ENCODE peak calls at places on chromosome 6, in seven cellular contexts. D, S, L, A, F, N and I are unnamed samples. For H3K27me3 and H3K36me3, the result is how much of the 10 kb centered on the place peaks cover.

GRCh38 chr6:113649916-113650609 is 207.1 kb upstream of the MARCKS start:
- DNase-seq in D (no peak), S (no peak), L (no peak), A (no peak), F (no peak), N (no peak), I (no peak)

GRCh38 chr6:43968110-43968965 is 158.9 kb downstream of the MRPL14 start:
- DNase-seq in D (no peak), S (no peak), L (peak), A (no peak), F (no peak), N (no peak), I (peak)

GRCh38 chr6:42316390-42316970 is 98.8 kb upstream of the MRPS10 start:
- DNase-seq in D (peak), S (no peak), L (no peak), A (no peak), F (no peak), N (no peak), I (no peak)

GRCh38 chr6:131782764-131783163 is 25.1 kb upstream of the ENPP1 start:
- DNase-seq in D (no peak), S (no peak), L (no peak), A (no peak), F (no peak), N (no peak), I (no peak)

GRCh38 chr6:10510592-10511367 is 10.4 kb upstream of the GCNT2 start:
- DNase-seq in D (peak), S (peak), L (peak), A (peak), F (peak), N (peak), I (peak)

GRCh38 chr6:41577865-41578713 is 31.9 kb downstream of the FOXP4 start:
- DNase-seq in D (peak), S (peak), L (no peak), A (no peak), F (peak), N (no peak), I (peak)

GRCh38 chr6:22411408-22412105 is 114.7 kb upstream of the PRL start:
- DNase-seq in D (no peak), S (no peak), L (no peak), A (no peak), F (no peak), N (no peak), I (no peak)

GRCh38 chr6:10403385-10404106 is 11.3 kb downstream of the TFAP2A start:
- DNase-seq in D (peak), S (peak), L (no peak), A (no peak), F (no peak), N (no peak), I (no peak)

GRCh38 chr6:77587963-77588362 is 64.9 kb upstream of the MEI4 start:
- DNase-seq in D (no peak), S (no peak), L (no peak), A (no peak), F (peak), N (no peak), I (no peak)

GRCh38 chr6:129686941-129687627 is 22.9 kb downstream of the ARHGAP18 start:
- DNase-seq in D (peak), S (no peak), L (no peak), A (no peak), F (no peak), N (no peak), I (no peak)

GRCh38 chr6:113170454-113170853 is 686.7 kb upstream of the MARCKS start:
- DNase-seq in D (no peak), S (no peak), L (no peak), A (no peak), F (no peak), N (no peak), I (no peak)

GRCh38 chr6:53335224-53335994 is 13.3 kb downstream of the ELOVL5 start:
- DNase-seq in D (no peak), S (no peak), L (no peak), A (no peak), F (no peak), N (no peak), I (no peak)

GRCh38 chr6:137872071-137872470 is 5.0 kb downstream of the TNFAIP3 start:
- DNase-seq in D (no peak), S (no peak), L (no peak), A (no peak), F (no peak), N (no peak), I (no peak)

GRCh38 chr6:134035823-134036296 is 16.6 kb downstream of the SLC2A12 start:
- DNase-seq in D (no peak), S (peak), L (no peak), A (no peak), F (no peak), N (no peak), I (no peak)

GRCh38 chr6:39770476-39770875 is 21.7 kb upstream of the DAAM2 start:
- DNase-seq in D (no peak), S (no peak), L (no peak), A (no peak), F (no peak), N (no peak), I (no peak)

GRCh38 chr6:54737247-54737646 is 109.3 kb upstream of the FAM83B start:
- DNase-seq in D (no peak), S (no peak), L (peak), A (no peak), F (no peak), N (peak), I (peak)

GRCh38 chr6:111011360-111012142 is 29.7 kb downstream of the RPF2 start:
- DNase-seq in D (peak), S (no peak), L (no peak), A (no peak), F (peak), N (no peak), I (peak)

GRCh38 chr6:159533568-159533967 is 159.5 kb downstream of the SOD2 start:
- DNase-seq in D (no peak), S (no peak), L (no peak), A (no peak), F (no peak), N (no peak), I (no peak)

GRCh38 chr6:101351173-101351572 is 42.3 kb upstream of the GRIK2 start:
- DNase-seq in D (no peak), S (no peak), L (no peak), A (no peak), F (no peak), N (no peak), I (no peak)

GRCh38 chr6:37049990-37050853 is 44.8 kb downstream of the FGD2 start:
- DNase-seq in D (no peak), S (no peak), L (no peak), A (peak), F (no peak), N (peak), I (no peak)

GRCh38 chr6:69980624-69981023 is 114.3 kb downstream of the COL19A1 start:
- DNase-seq in D (no peak), S (no peak), L (no peak), A (no peak), F (no peak), N (no peak), I (no peak)

GRCh38 chr6:69705954-69706353 is 90.9 kb downstream of the LMBRD1 start:
- DNase-seq in D (no peak), S (no peak), L (no peak), A (no peak), F (no peak), N (no peak), I (no peak)

GRCh38 chr6:54198134-54198533 is 86.9 kb downstream of the MLIP start:
- DNase-seq in D (peak), S (no peak), L (no peak), A (no peak), F (no peak), N (no peak), I (no peak)

GRCh38 chr6:170243386-170243785 is 47.5 kb downstream of the DLL1 start:
- DNase-seq in D (no peak), S (no peak), L (no peak), A (no peak), F (peak), N (no peak), I (no peak)

GRCh38 chr6:20034408-20034769 is 177.9 kb downstream of the MBOAT1 start:
- DNase-seq in D (no peak), S (no peak), L (no peak), A (no peak), F (no peak), N (no peak), I (no peak)

GRCh38 chr6:1597924-1598323 is 11.8 kb upstream of the FOXC1 start:
- DNase-seq in D (no peak), S (no peak), L (no peak), A (no peak), F (no peak), N (no peak), I (no peak)

GRCh38 chr6:153108320-153108719 is 22.8 kb downstream of the RGS17 start:
- DNase-seq in D (peak), S (no peak), L (no peak), A (no peak), F (no peak), N (no peak), I (no peak)

GRCh38 chr6:144064402-144064830 is 31.0 kb downstream of the SF3B5 start:
- DNase-seq in D (no peak), S (peak), L (peak), A (peak), F (peak), N (peak), I (peak)

GRCh38 chr6:85865665-85866372 is 223.1 kb upstream of the SYNCRIP start:
- DNase-seq in D (peak), S (peak), L (no peak), A (no peak), F (no peak), N (peak), I (peak)

GRCh38 chr6:88708197-88708744 is 255.1 kb downstream of the RNGTT start:
- DNase-seq in D (no peak), S (no peak), L (no peak), A (no peak), F (no peak), N (no peak), I (no peak)

GRCh38 chr6:44090465-44090864 is 36.8 kb downstream of the MRPL14 start:
- DNase-seq in D (no peak), S (no peak), L (no peak), A (no peak), F (no peak), N (no peak), I (no peak)

GRCh38 chr6:41589636-41590622 is 43.7 kb downstream of the FOXP4 start:
- DNase-seq in D (no peak), S (no peak), L (no peak), A (no peak), F (no peak), N (no peak), I (no peak)

GRCh38 chr6:125986956-125987617 is 747 bp downstream of the TRMT11 start:
- DNase-seq in D (peak), S (no peak), L (no peak), A (no peak), F (no peak), N (no peak), I (peak)

GRCh38 chr6:82494367-82494766 is 130.8 kb downstream of the TPBG start:
- DNase-seq in D (no peak), S (no peak), L (no peak), A (no peak), F (peak), N (no peak), I (no peak)

GRCh38 chr6:89597988-89598387 is 40.6 kb downstream of the LYRM2 start:
- DNase-seq in D (peak), S (no peak), L (no peak), A (no peak), F (no peak), N (no peak), I (no peak)

GRCh38 chr6:64293298-64293697 is 657.7 kb downstream of the PHF3 start:
- DNase-seq in D (peak), S (no peak), L (no peak), A (no peak), F (no peak), N (no peak), I (no peak)

GRCh38 chr6:38027685-38028373 is 208.3 kb downstream of the ZFAND3 start:
- DNase-seq in D (peak), S (no peak), L (no peak), A (no peak), F (no peak), N (no peak), I (no peak)

DNA sequence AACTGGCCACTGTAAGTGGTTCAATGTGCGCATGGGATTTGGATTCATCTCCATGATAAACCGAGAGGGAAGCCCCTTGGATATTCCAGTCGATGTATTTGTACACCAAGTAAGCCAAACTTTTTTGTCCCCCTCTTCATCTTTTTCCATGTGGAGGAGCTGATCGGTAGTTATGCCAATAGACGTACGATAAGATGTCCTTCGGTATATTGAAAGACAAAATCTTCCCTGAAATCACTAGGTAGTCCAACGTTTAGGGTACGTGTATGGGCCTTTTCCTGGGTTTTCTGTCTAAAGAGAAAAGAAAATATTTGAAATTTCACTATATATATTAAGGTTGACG is 1.2 kb downstream of the LIN28B start:
- DNase-seq in D (peak), S (no peak), L (no peak), A (no peak), F (no peak), N (no peak), I (no peak)
- H3K27me3 ChIP-seq in D (half or more), S (under half), L (under half), A (half or more), F (under half), N (under half), I (under half)

GRCh38 chr6:48985025-48985424 is 478.0 kb downstream of the MMUT start:
- DNase-seq in D (peak), S (no peak), L (no peak), A (no peak), F (no peak), N (no peak), I (no peak)

GRCh38 chr6:48986105-48986504 is 476.9 kb downstream of the MMUT start:
- DNase-seq in D (no peak), S (no peak), L (no peak), A (no peak), F (no peak), N (no peak), I (no peak)

GRCh38 chr6:48994811-48995210 is 468.2 kb downstream of the MMUT start:
- DNase-seq in D (no peak), S (no peak), L (no peak), A (no peak), F (no peak), N (no peak), I (no peak)

GRCh38 chr6:48986803-48987202 is 476.2 kb downstream of the MMUT start:
- DNase-seq in D (no peak), S (no peak), L (no peak), A (no peak), F (no peak), N (no peak), I (no peak)

GRCh38 chr6:48990746-48991145 is 472.3 kb downstream of the MMUT start:
- DNase-seq in D (no peak), S (no peak), L (no peak), A (no peak), F (no peak), N (no peak), I (no peak)
- H3K36me3 ChIP-seq in D (under half), S (under half), L (under half), A (under half), F (under half), N (under half), I (under half)

GRCh38 chr6:148967546-148967945 is 220.7 kb downstream of the UST start:
- DNase-seq in D (no peak), S (no peak), L (no peak), A (no peak), F (no peak), N (no peak), I (peak)

GRCh38 chr6:148968636-148969270 is 221.9 kb downstream of the UST start:
- DNase-seq in D (peak), S (no peak), L (no peak), A (no peak), F (no peak), N (no peak), I (no peak)

GRCh38 chr6:148965287-148965686 is 218.5 kb downstream of the UST start:
- DNase-seq in D (no peak), S (no peak), L (no peak), A (peak), F (no peak), N (peak), I (no peak)

GRCh38 chr6:148969271-148969666 is 222.4 kb downstream of the UST start:
- DNase-seq in D (no peak), S (no peak), L (no peak), A (no peak), F (no peak), N (no peak), I (no peak)

GRCh38 chr6:148967128-148967527 is 220.3 kb downstream of the UST start:
- DNase-seq in D (no peak), S (no peak), L (no peak), A (no peak), F (no peak), N (no peak), I (peak)
- H3K27me3 ChIP-seq in D (under half), S (under half), L (under half), A (under half), F (under half), N (under half), I (under half)

DNA sequence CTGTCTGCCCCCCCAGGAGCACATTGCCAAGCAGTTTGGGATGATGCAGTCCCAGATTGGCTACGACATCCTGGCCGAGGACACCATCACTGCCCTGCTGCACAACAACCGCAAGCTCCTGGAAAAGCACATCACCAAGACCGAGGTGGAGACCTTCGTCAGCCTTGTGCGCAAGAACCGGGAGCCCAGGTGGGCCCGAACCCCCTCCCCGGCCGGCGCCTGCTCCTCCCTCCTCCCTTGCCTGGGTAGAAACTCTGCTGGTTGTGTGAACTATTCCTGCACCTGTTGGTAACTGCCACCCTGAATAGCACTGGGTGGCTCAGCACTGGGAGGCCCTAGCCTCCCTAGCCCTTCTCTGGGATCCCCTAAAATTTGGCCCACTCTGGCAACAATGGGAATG is 43.7 kb downstream of the UQCC2 start:
- DNase-seq in D (no peak), S (no peak), L (no peak), A (no peak), F (no peak), N (no peak), I (no peak)
- H3K36me3 ChIP-seq in D (half or more), S (under half), L (under half), A (half or more), F (under half), N (under half), I (under half)

DNA sequence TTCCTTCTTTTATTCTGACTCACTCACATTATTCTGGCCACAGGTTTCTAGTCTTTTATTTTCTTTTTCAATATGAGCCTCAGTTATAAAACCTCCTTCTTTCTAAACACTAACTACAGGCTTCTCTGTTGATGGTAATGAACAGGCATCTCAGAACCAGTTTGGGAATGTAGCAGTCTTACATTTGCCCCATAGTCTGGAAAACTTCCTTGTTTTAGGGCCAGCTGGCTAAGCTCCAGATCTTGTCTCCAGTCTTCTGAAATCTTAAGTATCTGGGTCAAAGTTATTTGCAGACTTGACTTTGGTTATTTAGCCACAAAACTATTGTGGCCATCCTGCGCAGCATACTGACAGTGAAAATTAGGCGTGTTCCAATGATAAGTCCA is 97.1 kb upstream of the MAN1A1 start:
- DNase-seq in D (peak), S (peak), L (no peak), A (no peak), F (no peak), N (peak), I (no peak)
- H3K27me3 ChIP-seq in D (under half), S (under half), L (under half), A (under half), F (under half), N (under half), I (under half)

DNA sequence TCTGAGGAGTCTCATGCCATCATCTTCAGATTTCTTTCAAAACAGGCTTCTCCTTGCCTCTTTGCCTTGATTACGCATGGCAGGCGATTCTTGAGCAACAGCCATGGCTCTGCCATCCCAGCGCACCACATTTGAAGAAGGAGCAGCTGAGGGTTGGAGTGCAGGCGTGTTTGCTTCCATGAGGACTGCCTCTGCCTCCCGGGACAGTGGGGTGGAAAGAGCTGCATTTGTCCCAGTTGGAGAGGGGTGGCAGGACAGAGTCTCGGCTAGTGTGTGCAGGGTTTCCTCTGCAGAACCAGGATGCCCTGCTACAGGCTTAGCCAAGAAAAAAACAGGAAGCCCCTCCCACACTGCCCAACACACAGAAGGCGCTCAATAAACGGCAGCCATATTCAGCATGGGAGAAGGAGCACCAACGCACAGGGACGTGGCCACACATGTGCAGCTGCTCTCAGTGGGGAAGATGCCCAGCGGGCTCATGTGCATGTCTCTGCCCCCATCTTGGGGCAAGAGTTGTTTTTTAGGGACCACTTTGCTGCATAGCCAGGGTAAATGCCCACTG is 36.6 kb downstream of the IRF4 start:
- DNase-seq in D (no peak), S (no peak), L (no peak), A (no peak), F (no peak), N (no peak), I (no peak)
- H3K36me3 ChIP-seq in D (under half), S (under half), L (under half), A (under half), F (under half), N (under half), I (under half)

DNA sequence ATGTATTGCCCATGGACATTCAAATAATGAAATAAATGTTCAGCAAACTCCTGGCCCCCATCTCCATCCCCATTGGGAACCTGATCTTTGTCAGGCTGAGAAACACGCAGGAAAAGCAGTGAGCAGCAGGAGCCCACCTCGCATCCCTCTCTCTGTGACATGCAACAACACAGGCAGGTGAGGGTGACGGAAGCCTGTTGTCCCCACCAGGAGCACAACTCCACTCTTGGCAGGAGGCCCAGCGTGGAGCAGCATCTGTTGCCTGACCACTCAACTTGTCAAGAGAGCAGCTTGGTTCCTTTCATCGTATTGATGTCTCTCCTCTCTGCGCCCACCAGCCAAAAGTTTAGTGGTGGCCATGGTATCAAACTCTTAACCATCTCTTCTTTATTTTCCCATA is 586.9 kb upstream of the ARID1B start:
- DNase-seq in D (no peak), S (no peak), L (no peak), A (no peak), F (no peak), N (no peak), I (no peak)
- H3K27me3 ChIP-seq in D (under half), S (under half), L (under half), A (under half), F (under half), N (under half), I (under half)